ENCODE peak calls at places on chromosomes 16 and 17, in four cellular contexts. Z, L, D and Y are unnamed samples.

GRCh38 chr17:45410144-45411091 is 22.3 kb downstream of the ARHGAP27 start:
- DNase-seq in Z (peak; percentile 59), D (no peak), L (peak; percentile 51), Y (no peak)

GRCh38 chr17:6496636-6497441 is 52.6 kb downstream of the PIMREG start:
- DNase-seq in Z (no peak), D (no peak), L (no peak), Y (no peak)

GRCh38 chr16:28027055-28027454 is 36.5 kb downstream of the GSG1L start:
- DNase-seq in Z (no peak), L (no peak), D (no peak), Y (no peak)

GRCh38 chr17:45640141-45640850 is 143.8 kb upstream of the CRHR1 start:
- DNase-seq in Z (peak; percentile 82), D (peak; percentile 71), L (peak; percentile 68), Y (peak; percentile 60)

GRCh38 chr17:70251704-70252103 is 82.4 kb downstream of the KCNJ2 start:
- DNase-seq in D (no peak), L (no peak), Z (no peak), Y (no peak)

GRCh38 chr16:68086336-68086821 is 1.2 kb downstream of the NFATC3 start:
- DNase-seq in D (no peak), L (no peak), Z (peak; percentile 39), Y (no peak)

GRCh38 chr17:83176956-83177583 is 97.7 kb downstream of the METRNL start:
- DNase-seq in Z (no peak), L (no peak), D (no peak), Y (no peak)

GRCh38 chr16:17395849-17396480 is 74.8 kb downstream of the XYLT1 start:
- DNase-seq in D (no peak), Z (no peak), L (peak; percentile 48), Y (no peak)

GRCh38 chr16:12766853-12767252 is 36.8 kb downstream of the CPPED1 start:
- DNase-seq in L (no peak), D (no peak), Z (no peak), Y (no peak)

GRCh38 chr17:1179635-1180433 is at the start of gene ABR:
- DNase-seq in Z (peak; percentile 91), L (peak; percentile 46), D (no peak), Y (no peak)

GRCh38 chr17:67511012-67511411 is 133.9 kb downstream of the PITPNC1 start:
- DNase-seq in L (no peak), D (no peak), Z (no peak), Y (no peak)

DNA sequence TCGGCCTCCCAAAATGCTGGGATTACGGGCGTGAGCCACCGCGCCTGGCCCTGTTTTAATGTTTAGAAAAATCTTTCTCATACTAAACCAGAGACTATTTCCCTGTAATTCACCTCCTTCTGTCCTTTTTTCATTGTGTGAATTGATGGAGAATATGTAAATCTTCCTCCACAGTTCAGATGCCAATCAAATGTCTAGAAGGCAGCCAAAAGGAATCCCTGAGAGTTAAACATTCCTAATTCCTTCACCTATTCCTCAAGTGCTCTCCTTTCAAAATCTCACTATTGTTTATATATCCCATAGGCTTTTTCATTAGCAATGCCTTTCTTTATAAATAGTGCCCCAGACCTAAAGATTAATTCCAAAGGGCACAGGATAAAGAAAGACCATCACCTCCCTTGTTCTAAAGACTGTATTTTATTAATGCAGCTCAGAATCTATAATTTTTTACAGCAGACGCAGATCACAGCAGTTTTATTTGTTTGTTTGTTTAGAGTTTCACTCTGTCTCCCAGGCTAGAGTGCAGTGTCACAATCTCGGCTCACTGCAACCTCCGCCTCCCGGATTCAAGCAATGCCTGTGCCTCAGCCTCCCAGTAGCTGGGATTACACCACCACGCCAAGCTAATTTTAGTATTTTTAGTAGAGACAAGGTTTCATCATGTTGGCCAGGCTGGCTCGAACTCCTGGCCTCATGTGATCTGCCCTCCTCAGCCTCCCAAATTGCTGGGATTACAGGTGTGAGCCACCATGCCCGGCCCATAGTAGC is 30.5 kb downstream of the COPZ2 start:
- DNase-seq in Z (no peak), L (no peak), D (no peak), Y (no peak)
- TF ChIP-seq CTCF in Z (no peak), L (no peak), D (no peak), Y (no peak)

GRCh38 chr17:10120749-10121148 is 77.7 kb downstream of the GAS7 start:
- DNase-seq in L (no peak), D (no peak), Z (no peak), Y (no peak)

GRCh38 chr17:10118788-10119130 is 79.6 kb downstream of the GAS7 start:
- DNase-seq in D (no peak), L (no peak), Z (no peak), Y (no peak)

GRCh38 chr17:10120113-10120485 is 78.3 kb downstream of the GAS7 start:
- DNase-seq in L (no peak), D (no peak), Z (no peak), Y (no peak)

GRCh38 chr17:10117581-10118001 is 80.8 kb downstream of the GAS7 start:
- DNase-seq in D (no peak), Z (no peak), L (peak; percentile 18), Y (no peak)

GRCh38 chr17:10119203-10120112 is 78.9 kb downstream of the GAS7 start:
- DNase-seq in D (no peak), L (peak; percentile 77), Z (no peak), Y (no peak)
- TF ChIP-seq CTCF in D (no peak), L (no peak), Z (no peak), Y (no peak)

GRCh38 chr17:81556863-81557262 is 4.7 kb upstream of the FAAP100 start:
- DNase-seq in Z (no peak), D (no peak), L (peak; percentile 30), Y (no peak)

GRCh38 chr17:81561494-81561885 is 9.3 kb upstream of the FAAP100 start:
- DNase-seq in Z (no peak), L (no peak), D (no peak), Y (no peak)

GRCh38 chr17:81558115-81558468 is 5.9 kb upstream of the FAAP100 start:
- DNase-seq in Z (no peak), D (no peak), L (no peak), Y (no peak)

GRCh38 chr17:81557276-81558114 is 5.3 kb upstream of the FAAP100 start:
- DNase-seq in D (no peak), Z (no peak), L (no peak), Y (no peak)

DNA sequence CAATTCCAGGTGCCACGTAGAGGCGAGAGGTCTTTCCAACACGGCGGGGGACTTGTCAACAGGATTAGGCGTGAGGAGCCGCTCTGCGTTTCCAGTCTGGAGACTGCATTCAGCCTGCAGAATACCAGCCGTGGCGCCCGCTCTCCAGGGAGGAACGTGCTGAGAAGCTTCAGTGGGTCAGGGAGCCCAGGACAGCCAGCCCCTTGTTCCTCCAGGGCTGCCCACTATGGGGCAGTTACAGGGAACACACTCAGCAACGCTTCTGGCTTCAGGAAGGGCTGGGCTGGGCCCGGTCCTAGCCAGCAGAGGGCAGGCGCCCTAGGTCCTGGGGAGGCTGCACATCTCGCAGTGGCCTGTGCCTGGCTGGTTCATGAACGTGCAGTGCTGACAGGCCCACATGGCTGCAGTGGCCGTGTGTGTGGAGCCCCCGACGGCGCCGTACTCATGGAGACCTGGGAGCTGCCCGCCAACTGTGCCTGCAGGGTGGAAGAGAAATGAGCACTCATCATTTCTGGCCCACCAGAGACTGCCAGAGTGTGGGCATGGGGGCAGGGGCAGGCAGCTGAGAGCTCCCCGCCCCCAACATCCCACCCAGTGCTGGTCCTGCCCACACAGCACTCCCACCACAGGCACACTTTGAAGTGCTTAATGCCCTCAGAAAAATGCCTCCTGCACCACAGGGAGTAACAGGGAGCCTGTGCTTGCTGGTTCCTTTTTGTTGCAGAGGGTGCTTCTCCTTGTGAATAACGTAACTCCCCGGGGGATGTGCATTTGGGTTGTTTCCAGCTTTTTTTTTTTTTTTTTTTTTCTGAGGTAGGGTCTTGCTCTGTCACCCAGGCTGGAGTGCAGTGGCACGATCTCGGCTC is 7.0 kb upstream of the FAAP100 start:
- DNase-seq in Z (no peak), L (no peak), D (no peak), Y (no peak)
- TF ChIP-seq CTCF in Z (peak; percentile 47), L (no peak), D (peak; percentile 60), Y (no peak)

GRCh38 chr16:69443809-69444611 is 19.6 kb downstream of the CYB5B start:
- DNase-seq in D (no peak), L (peak; percentile 27), Z (peak; percentile 31), Y (no peak)
- TF ChIP-seq CTCF in D (no peak), L (no peak), Z (no peak), Y (no peak)

GRCh38 chr16:590165-590874 is 454 bp downstream of the RAB40C start:
- DNase-seq in Z (peak; percentile 67), D (no peak), L (no peak), Y (no peak)

GRCh38 chr16:588639-588888 is 1.3 kb upstream of the RAB40C start:
- DNase-seq in D (no peak), Z (peak; percentile 58), L (peak; percentile 64), Y (no peak)

GRCh38 chr16:588889-589657 is 793 bp upstream of the RAB40C start:
- DNase-seq in Z (peak; percentile 93), D (peak; percentile 89), L (peak; percentile 98), Y (peak; percentile 81)

GRCh38 chr16:590875-591200 is 972 bp downstream of the RAB40C start:
- DNase-seq in D (no peak), Z (no peak), L (no peak), Y (no peak)

DNA sequence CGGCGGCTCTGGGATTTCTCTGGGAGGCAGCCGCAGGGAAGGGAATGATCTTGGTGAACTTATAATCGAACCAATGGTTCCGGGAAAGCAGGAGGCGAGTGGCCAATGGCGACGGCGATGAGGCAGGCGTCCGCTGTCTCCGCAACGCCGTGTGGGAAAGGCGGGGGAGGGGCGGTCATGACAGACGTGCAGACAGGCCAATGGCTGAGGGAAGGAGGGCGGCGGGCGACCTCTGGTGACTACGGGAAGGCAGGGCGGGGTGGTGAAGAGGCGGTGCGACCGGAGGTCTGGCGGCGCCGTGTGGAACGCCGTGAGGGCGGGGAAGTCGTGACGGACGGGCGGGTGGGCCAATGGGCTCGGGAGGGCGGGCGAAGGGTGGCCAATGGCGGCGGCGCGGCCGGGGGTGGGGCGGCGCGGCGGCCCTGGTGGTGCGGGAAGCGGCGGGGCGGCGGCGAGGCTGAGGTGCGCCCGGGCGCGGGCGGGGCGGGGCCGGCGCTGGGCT is at the start of gene RAB40C:
- DNase-seq in L (peak; percentile 99), D (peak; percentile 94), Z (peak; percentile 99), Y (peak; percentile 87)
- TF ChIP-seq CTCF in L (peak; percentile 11), D (no peak), Z (no peak), Y (no peak)

GRCh38 chr17:42553866-42554249 is 1.1 kb downstream of the HSD17B1 start:
- DNase-seq in L (no peak), D (no peak), Z (peak; percentile 68), Y (no peak)

GRCh38 chr17:42559076-42559475 is 2.9 kb upstream of the COASY start:
- DNase-seq in L (peak; percentile 54), Z (no peak), D (no peak), Y (no peak)

GRCh38 chr17:42553161-42553818 is 567 bp downstream of the HSD17B1 start:
- DNase-seq in Z (peak; percentile 76), D (no peak), L (no peak), Y (no peak)

GRCh38 chr17:42555122-42555622 is 2.4 kb downstream of the HSD17B1 start:
- DNase-seq in D (no peak), Z (no peak), L (no peak), Y (no peak)

GRCh38 chr17:42554250-42555121 is 1.8 kb downstream of the HSD17B1 start:
- DNase-seq in D (no peak), L (peak; percentile 92), Z (peak; percentile 96), Y (no peak)
- TF ChIP-seq CTCF in D (no peak), L (no peak), Z (no peak), Y (no peak)

DNA sequence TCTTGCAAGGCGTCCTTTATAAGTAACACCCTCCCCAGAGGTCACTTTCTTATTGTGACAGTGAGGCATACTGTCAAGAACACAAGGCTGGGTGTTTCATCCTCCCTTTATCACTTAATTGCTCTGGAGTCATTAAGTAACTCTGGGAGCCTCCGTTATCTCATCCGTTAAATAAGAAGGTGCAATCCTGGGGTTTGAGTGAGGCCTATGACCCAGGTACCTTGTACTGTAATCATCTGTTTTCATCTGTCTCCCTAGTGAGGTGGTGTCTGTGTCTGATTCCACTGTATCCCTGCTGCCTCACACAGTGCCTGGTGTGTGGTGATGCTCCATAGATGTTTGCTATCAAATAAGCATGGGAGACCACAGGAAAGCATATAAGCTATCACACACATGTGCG is 17.7 kb downstream of the TNS4 start:
- DNase-seq in D (no peak), L (no peak), Z (no peak), Y (no peak)
- TF ChIP-seq CTCF in D (no peak), L (no peak), Z (no peak), Y (no peak)